ENCODE peak calls at places on chromosomes 5 and 9, in five cellular contexts. Y is H1, R is HCT116, A is lower leg skin, G is transverse colon. N is an unnamed sample.

GRCh38 chr9:122580360-122580759 is 2.8 kb downstream of the OR1L8 start:
- DNase-seq in G (no peak), Y (no peak), A (no peak), R (peak), N (no peak)

GRCh38 chr9:136089697-136090045 is 5.4 kb downstream of the NACC2 start:
- DNase-seq in R (no peak), Y (no peak), G (no peak), A (no peak), N (no peak)

GRCh38 chr5:73299017-73299630 is 126.1 kb downstream of the TMEM174 start:
- DNase-seq in G (no peak), Y (no peak), R (no peak), A (no peak), N (no peak)

GRCh38 chr5:34001231-34001935 is 6.5 kb downstream of the AMACR start:
- DNase-seq in A (no peak), R (no peak), Y (no peak), G (peak), N (no peak)

GRCh38 chr5:128537306-128537998 is 593 bp downstream of the FBN2 start:
- DNase-seq in R (no peak), A (no peak), G (no peak), Y (no peak), N (peak)

GRCh38 chr9:35338561-35339274 is 151.2 kb upstream of the RUSC2 start:
- DNase-seq in R (no peak), Y (no peak), G (no peak), A (peak), N (no peak)

GRCh38 chr9:76817489-76817888 is 53.3 kb downstream of the PCA3 start:
- DNase-seq in G (no peak), Y (no peak), R (no peak), A (peak), N (no peak)

GRCh38 chr9:80435591-80435990 is 863.8 kb downstream of the TLE4 start:
- DNase-seq in A (no peak), Y (no peak), R (no peak), G (no peak), N (no peak)

GRCh38 chr5:96807099-96807654 is 568 bp downstream of the ERAP1 start:
- DNase-seq in R (no peak), Y (no peak), G (peak), A (peak), N (peak)
- TF ChIP-seq POLR2A in R (no peak), Y (peak), G (no peak), A (no peak), N (no peak)

DNA sequence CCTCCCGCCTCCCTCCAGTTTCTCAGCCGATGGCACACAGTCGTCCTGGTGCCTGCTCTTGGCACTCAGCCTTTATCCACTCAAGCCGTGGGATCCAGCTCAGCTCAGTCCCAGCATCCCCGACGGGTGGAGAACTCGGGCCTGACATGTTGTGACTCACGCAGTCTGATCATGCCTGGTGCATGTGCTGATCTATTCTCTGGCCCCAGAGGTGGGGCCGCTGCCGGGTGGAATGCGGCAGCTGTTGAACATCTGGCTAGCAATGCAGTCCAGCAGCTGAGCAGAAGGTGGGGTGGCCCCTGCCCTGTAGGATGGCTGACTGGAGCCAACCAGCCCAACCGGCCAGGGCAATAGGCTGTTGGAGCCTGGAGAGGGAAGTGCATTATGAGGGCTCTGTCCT is 1.7 kb upstream of the AIF1L start:
- DNase-seq in R (no peak), A (no peak), Y (no peak), G (no peak), N (no peak)
- TF ChIP-seq POLR2A in R (no peak), A (no peak), Y (no peak), G (no peak), N (no peak)

DNA sequence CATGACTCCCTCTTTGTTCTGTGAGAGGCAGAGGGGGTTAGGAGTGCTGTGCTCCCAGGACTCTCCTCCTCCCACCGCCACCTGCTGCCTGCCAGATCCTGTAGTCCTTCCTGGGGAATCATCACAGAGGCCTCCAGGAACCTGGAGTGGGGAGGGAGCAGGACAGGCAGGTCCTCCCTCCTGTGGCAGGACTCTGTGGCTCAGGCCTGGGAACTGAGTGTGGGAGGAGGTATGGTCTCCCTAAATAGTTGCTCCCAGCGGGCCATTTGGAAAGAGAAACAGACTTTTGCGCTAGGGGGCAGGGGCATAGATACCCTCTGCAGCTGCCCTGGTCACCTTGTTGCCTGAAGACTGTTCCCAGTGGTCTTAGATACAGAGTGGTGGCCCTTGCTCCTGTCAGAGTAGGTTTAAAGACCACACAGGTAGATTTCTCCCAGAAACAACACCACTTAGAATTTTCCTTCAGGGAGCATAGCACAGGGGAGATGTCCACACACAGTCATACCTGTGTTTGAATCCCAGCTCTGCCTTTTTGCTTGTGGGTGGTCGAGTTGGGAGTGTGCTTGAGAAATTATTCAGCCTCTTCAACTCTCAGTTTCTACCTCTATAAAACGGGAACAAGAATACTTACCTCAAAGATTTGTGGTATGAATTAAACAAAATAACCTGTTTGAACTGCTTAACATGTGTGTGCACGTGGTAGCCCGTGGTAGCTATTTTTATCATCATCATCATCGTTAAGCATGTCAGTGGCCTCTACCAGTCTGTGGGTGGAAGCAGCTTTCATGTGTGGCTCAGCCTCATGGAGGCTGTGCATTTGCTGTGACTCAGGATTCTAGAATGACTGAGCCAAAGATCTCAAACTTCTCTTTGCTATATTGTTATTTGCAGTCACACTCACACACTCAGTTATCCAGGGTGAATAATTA is 55.8 kb downstream of the SLC22A5 start:
- DNase-seq in G (peak), Y (no peak), A (no peak), R (no peak), N (peak)
- TF ChIP-seq POLR2A in G (no peak), Y (no peak), A (no peak), R (no peak), N (peak)

DNA sequence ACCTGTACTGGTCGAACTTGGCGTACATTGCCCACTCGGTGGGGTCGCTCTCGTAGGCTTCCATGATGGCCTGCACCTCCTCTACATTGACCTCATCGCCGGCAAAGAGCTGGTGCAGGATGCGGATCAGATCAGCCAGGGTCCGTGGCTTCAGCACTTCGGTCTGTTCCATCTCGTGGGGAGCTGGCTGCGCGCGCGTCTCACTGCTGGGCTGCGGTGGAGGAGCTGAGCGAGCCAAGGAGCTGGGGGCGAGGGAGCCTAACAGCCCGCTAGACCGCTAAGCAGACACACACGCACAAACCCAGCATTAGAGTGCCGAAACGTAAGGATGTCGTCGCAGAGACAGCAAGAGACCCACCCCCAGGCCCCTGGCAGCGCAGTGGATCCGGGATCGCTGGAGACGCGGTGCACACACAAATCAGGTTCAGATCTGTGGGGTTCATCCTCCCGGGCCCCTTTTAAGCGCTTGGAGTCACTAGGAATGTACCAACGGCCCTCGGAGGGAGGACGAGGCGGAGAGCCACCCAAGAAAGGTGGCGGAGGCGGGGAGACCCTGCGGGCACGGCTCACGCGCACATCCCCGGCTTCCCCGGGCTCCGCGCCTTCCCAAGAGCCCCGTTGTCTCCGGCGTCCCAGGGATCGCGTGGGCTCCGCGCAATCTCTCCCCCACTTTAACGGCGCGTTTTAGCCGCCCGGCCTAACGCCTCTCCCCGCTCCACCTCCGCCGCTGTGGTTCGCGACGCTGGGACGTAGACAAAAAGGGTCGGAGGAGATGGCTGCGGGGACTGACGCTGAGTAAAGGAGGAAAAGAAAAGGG is at the start of gene CDO1:
- DNase-seq in A (peak), R (no peak), Y (peak), G (peak), N (peak)
- TF ChIP-seq POLR2A in A (no peak), R (no peak), Y (peak), G (no peak), N (no peak)